ENCODE peak calls at places on chromosomes 1 and 21, in ten cellular contexts. N, R, Y, T, V, U, S, E, J and O are unnamed samples.
A peak's percentile ranks its signal among the peaks of the same experiment; 100 is the strongest.

GRCh38 chr1:221611930-221612777 is 129.7 kb downstream of the DUSP10 start:
- DNase-seq in E (no peak), S (peak; percentile 91), Y (peak; percentile 88), U (peak; percentile 20), V (no peak), N (peak; percentile 63), R (no peak), T (no peak), J (peak; percentile 73), O (no peak)

GRCh38 chr1:68185743-68186142 is 46.6 kb downstream of the WLS start:
- DNase-seq in N (no peak), J (no peak), T (no peak), R (no peak), U (no peak), V (no peak), S (no peak), E (no peak), Y (no peak), O (no peak)

GRCh38 chr1:59986736-59987310 is 60.2 kb upstream of the CYP2J2 start:
- DNase-seq in T (no peak), J (no peak), U (no peak), Y (peak; percentile 23), E (peak; percentile 61), V (no peak), R (no peak), N (no peak), S (no peak), O (no peak)

GRCh38 chr1:81550753-81551152 is 250.0 kb upstream of the ADGRL2 start:
- DNase-seq in Y (no peak), R (no peak), T (no peak), V (no peak), E (no peak), N (no peak), S (peak; percentile 88), U (no peak), J (no peak), O (no peak)

GRCh38 chr1:3895279-3895950 is 4.7 kb downstream of the C1orf174 start:
- DNase-seq in E (no peak), T (no peak), S (no peak), R (peak; percentile 15), V (no peak), Y (no peak), N (no peak), J (no peak), U (no peak), O (no peak)

GRCh38 chr1:30718636-30719405 is 4.6 kb downstream of the MATN1 start:
- DNase-seq in V (peak; percentile 83), S (peak; percentile 96), T (peak; percentile 97), R (peak; percentile 90), J (peak; percentile 91), N (peak; percentile 97), E (no peak), Y (peak; percentile 98), U (peak; percentile 74), O (peak; percentile 76)

GRCh38 chr1:35544976-35545375 is 12.2 kb downstream of the KIAA0319L start:
- DNase-seq in U (peak; percentile 73), N (peak; percentile 63), R (no peak), Y (no peak), V (peak; percentile 67), T (peak; percentile 61), S (peak; percentile 81), E (peak; percentile 73), J (peak; percentile 35), O (no peak)

GRCh38 chr1:31607360-31607759 is 10.1 kb upstream of the HCRTR1 start:
- DNase-seq in E (no peak), N (no peak), T (no peak), J (no peak), R (no peak), S (no peak), U (no peak), Y (no peak), V (no peak), O (no peak)

GRCh38 chr21:44555200-44555875 is 3.3 kb downstream of the KRTAP10-3 start:
- DNase-seq in V (no peak), S (no peak), E (no peak), T (no peak), U (no peak), Y (no peak), J (no peak), N (no peak), R (no peak), O (no peak)

GRCh38 chr1:186404454-186405051 is 28.9 kb downstream of the ODR4 start:
- DNase-seq in N (peak; percentile 20), V (peak; percentile 24), S (no peak), R (no peak), Y (peak; percentile 46), U (no peak), E (no peak), J (no peak), T (peak; percentile 74), O (no peak)

GRCh38 chr1:16999863-17000262 is 11.9 kb downstream of the ATP13A2 start:
- DNase-seq in J (no peak), S (no peak), U (no peak), R (no peak), V (no peak), Y (no peak), E (no peak), N (no peak), T (no peak), O (no peak)

GRCh38 chr1:77796695-77797405 is 17.4 kb downstream of the MIGA1 start:
- DNase-seq in N (no peak), J (no peak), E (peak; percentile 74), S (no peak), U (no peak), Y (no peak), V (no peak), T (no peak), R (no peak), O (no peak)

GRCh38 chr1:75265792-75266191 is 131.6 kb downstream of the LHX8 start:
- DNase-seq in U (no peak), V (no peak), Y (peak; percentile 55), T (peak; percentile 4), J (peak; percentile 28), E (no peak), S (peak; percentile 51), N (no peak), R (no peak), O (no peak)

GRCh38 chr1:30722175-30722537 is 1.2 kb downstream of the MATN1 start:
- DNase-seq in U (peak; percentile 42), Y (no peak), R (peak; percentile 64), V (no peak), J (no peak), S (no peak), T (no peak), E (peak; percentile 21), N (peak; percentile 53), O (no peak)

GRCh38 chr1:41394918-41395598 is 33.8 kb downstream of the FOXO6 start:
- DNase-seq in U (no peak), N (peak; percentile 97), Y (no peak), J (no peak), V (no peak), S (peak; percentile 78), R (no peak), T (no peak), E (peak; percentile 56), O (no peak)

GRCh38 chr1:166975361-166976129 is at the start of gene ILDR2:
- DNase-seq in U (peak; percentile 68), J (peak; percentile 73), T (peak; percentile 49), N (no peak), R (peak; percentile 63), V (peak; percentile 60), Y (peak; percentile 59), S (peak; percentile 57), E (peak; percentile 61), O (peak; percentile 53)

GRCh38 chr1:8816831-8817412 is 518 bp downstream of the RERE start:
- DNase-seq in N (no peak), T (no peak), S (peak; percentile 52), Y (no peak), J (peak; percentile 44), R (peak; percentile 63), U (peak; percentile 36), E (no peak), V (peak; percentile 10), O (peak; percentile 24)

GRCh38 chr1:153985984-153986761 is at the start of gene RAB13:
- DNase-seq in N (peak; percentile 62), E (peak; percentile 68), T (no peak), J (peak; percentile 85), R (peak; percentile 90), S (peak; percentile 62), U (peak; percentile 90), Y (peak; percentile 85), V (no peak), O (no peak)

GRCh38 chr1:36889478-36889845 is 144.9 kb downstream of the GRIK3 start:
- DNase-seq in T (no peak), U (no peak), E (no peak), Y (no peak), S (no peak), J (no peak), V (peak; percentile 2), N (no peak), R (no peak), O (no peak)

GRCh38 chr1:209583408-209583807 is at the start of gene CAMK1G:
- DNase-seq in U (no peak), V (no peak), Y (peak; percentile 72), T (no peak), N (no peak), E (peak; percentile 32), S (peak; percentile 65), J (no peak), R (no peak), O (no peak)

GRCh38 chr1:199243423-199244061 is 604.7 kb downstream of the PTPRC start:
- DNase-seq in Y (peak; percentile 32), E (peak; percentile 76), N (no peak), R (peak; percentile 58), V (peak; percentile 76), U (peak; percentile 47), T (peak; percentile 75), J (no peak), S (peak; percentile 82), O (peak; percentile 5)

GRCh38 chr1:204384636-204385354 is 25.1 kb upstream of the PLEKHA6 start:
- DNase-seq in E (peak; percentile 54), V (no peak), S (no peak), R (no peak), N (no peak), T (no peak), Y (peak; percentile 29), J (no peak), U (peak; percentile 69), O (no peak)

GRCh38 chr21:41029573-41029972 is 138.4 kb upstream of the BACE2 start:
- DNase-seq in N (no peak), V (no peak), T (no peak), U (no peak), S (no peak), R (no peak), J (no peak), E (no peak), Y (no peak), O (no peak)

GRCh38 chr1:52741259-52741658 is 15.0 kb downstream of the ZYG11B start:
- DNase-seq in U (no peak), R (no peak), V (no peak), J (no peak), Y (no peak), N (no peak), E (no peak), S (no peak), T (no peak), O (no peak)

GRCh38 chr21:19992540-19992939 is 1005.7 kb upstream of the NCAM2 start:
- DNase-seq in U (no peak), T (no peak), J (no peak), E (no peak), N (no peak), V (no peak), S (no peak), Y (no peak), R (no peak), O (no peak)

GRCh38 chr1:169529068-169529642 is 43.4 kb upstream of the SLC19A2 start:
- DNase-seq in S (peak; percentile 90), J (no peak), T (peak; percentile 17), Y (peak; percentile 15), U (peak; percentile 77), E (no peak), N (peak; percentile 63), V (peak; percentile 12), R (no peak), O (no peak)

GRCh38 chr1:2233997-2234761 is 6.1 kb downstream of the SKI start:
- DNase-seq in E (peak; percentile 69), T (peak; percentile 86), S (no peak), J (no peak), V (peak; percentile 81), Y (peak; percentile 75), R (peak; percentile 76), N (no peak), U (peak; percentile 71), O (peak; percentile 60)

GRCh38 chr1:113191579-113192076 is 118.6 kb downstream of the LRIG2 start:
- DNase-seq in J (no peak), R (peak; percentile 67), E (no peak), N (peak; percentile 66), S (no peak), T (no peak), U (no peak), Y (no peak), V (no peak), O (peak; percentile 36)